ENCODE peak calls at places on chromosomes 4 and X, in four cellular contexts. G is HCT116, P is GM12878, J is K562. M is an unnamed sample.

GRCh38 chrX:13330446-13330845 is 10.6 kb upstream of the ATXN3L start:
- DNase-seq in G (no peak), P (no peak), J (no peak), M (no peak)

GRCh38 chr4:92021788-92022187 is 282.0 kb upstream of the GRID2 start:
- DNase-seq in G (no peak), P (no peak), J (no peak), M (no peak)

GRCh38 chr4:166991162-166991561 is 243.1 kb downstream of the SPOCK3 start:
- DNase-seq in G (no peak), P (no peak), J (no peak), M (no peak)

GRCh38 chrX:19599253-19599652 is 83.9 kb upstream of the MAP3K15 start:
- DNase-seq in G (no peak), P (no peak), J (no peak), M (no peak)

GRCh38 chr4:168421671-168422070 is 58.6 kb downstream of the DDX60L start:
- DNase-seq in G (peak; percentile 49), P (no peak), J (peak; percentile 25), M (no peak)

GRCh38 chr4:154618708-154619315 is 6.4 kb upstream of the FGG start:
- DNase-seq in G (peak; percentile 51), P (peak; percentile 21), J (peak; percentile 59), M (peak; percentile 27)

GRCh38 chrX:140190441-140191108 is 225.3 kb upstream of the CXorf66 start:
- DNase-seq in G (no peak), P (no peak), J (no peak), M (no peak)

GRCh38 chr4:41070516-41071281 is 143.6 kb downstream of the APBB2 start:
- DNase-seq in G (no peak), P (no peak), J (no peak), M (no peak)

GRCh38 chr4:30953799-30954198 is 233.6 kb downstream of the PCDH7 start:
- DNase-seq in G (no peak), P (no peak), J (no peak), M (no peak)

GRCh38 chr4:99949999-99950912 is at the start of gene H2AZ1:
- DNase-seq in G (peak; percentile 98), P (peak; percentile 92), J (peak; percentile 98), M (peak; percentile 96)

GRCh38 chr4:186839122-186840037 is 115.7 kb upstream of the FAT1 start:
- DNase-seq in G (no peak), P (no peak), J (peak; percentile 55), M (no peak)

GRCh38 chr4:148998719-148999118 is 556.5 kb upstream of the NR3C2 start:
- DNase-seq in G (peak; percentile 24), P (no peak), J (no peak), M (peak; percentile 9)

GRCh38 chr4:110287130-110287529 is 88.7 kb upstream of the ELOVL6 start:
- DNase-seq in G (peak; percentile 44), P (peak; percentile 83), J (no peak), M (no peak)

GRCh38 chr4:86521373-86521969 is 72.6 kb upstream of the PTPN13 start:
- DNase-seq in G (no peak), P (no peak), J (no peak), M (no peak)

GRCh38 chrX:139078761-139079160 is 367.2 kb upstream of the FGF13 start:
- DNase-seq in G (no peak), P (no peak), J (no peak), M (no peak)

GRCh38 chrX:426881-427280 is 40.2 kb upstream of the PPP2R3B start:
- DNase-seq in G (no peak), P (no peak), J (no peak), M (no peak)

GRCh38 chrX:151750511-151750910 is 16.0 kb downstream of the CNGA2 start:
- DNase-seq in G (no peak), P (no peak), J (no peak), M (no peak)

GRCh38 chrX:151754042-151754419 is 19.5 kb downstream of the CNGA2 start:
- DNase-seq in G (peak; percentile 10), P (no peak), J (no peak), M (peak; percentile 43)

GRCh38 chrX:151752847-151753246 is 18.3 kb downstream of the CNGA2 start:
- DNase-seq in G (no peak), P (no peak), J (no peak), M (no peak)

GRCh38 chrX:151754641-151755215 is 20.2 kb downstream of the CNGA2 start:
- DNase-seq in G (no peak), P (no peak), J (no peak), M (no peak)

DNA sequence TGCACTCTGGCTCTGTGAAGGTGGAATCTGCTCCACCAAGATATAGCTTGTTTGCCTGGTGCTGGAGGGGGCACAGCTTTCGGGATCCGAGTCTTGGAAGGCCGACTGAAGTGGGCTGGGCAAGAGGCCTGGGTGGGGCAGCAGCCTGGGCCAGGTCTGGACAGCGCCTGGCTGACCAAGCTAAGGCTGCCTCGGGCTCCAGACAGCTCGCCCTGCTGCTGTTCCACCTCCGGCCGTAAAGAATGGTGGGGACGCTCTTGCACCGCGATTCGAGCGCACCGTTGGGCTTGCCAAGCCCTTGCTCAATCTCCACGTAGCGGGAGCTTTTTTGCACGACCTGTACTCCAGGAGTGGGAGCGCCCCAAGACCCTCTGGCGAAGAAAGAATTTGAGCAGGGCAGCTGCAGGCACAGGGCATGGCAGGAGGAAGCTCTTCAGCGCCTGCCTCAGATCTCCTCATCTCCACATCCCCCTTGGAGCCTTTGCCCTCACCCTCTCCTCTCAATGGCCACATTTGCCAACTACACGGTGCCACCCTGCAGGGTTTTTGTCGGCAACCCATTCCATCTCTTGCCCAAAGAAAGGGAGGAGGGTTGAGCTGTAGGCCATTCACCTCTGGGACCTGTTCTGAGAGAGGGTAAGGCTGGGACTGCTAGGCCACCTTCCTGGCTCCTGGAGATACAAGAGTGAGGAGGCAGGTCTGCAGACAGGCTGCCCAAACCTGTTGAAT is 18.9 kb downstream of the CNGA2 start:
- DNase-seq in G (peak; percentile 13), P (no peak), J (peak; percentile 67), M (no peak)
- TF ChIP-seq EGR1 in G (no peak), P (no peak), J (no peak), M (no peak)

GRCh38 chr4:52712172-52712990 is 38.8 kb downstream of the ERVMER34-1 start:
- DNase-seq in G (peak; percentile 88), P (peak; percentile 85), J (peak; percentile 99), M (peak; percentile 92)
- TF ChIP-seq POLR2A in G (peak; percentile 89), P (peak; percentile 99), J (peak; percentile 98), M (peak; percentile 92)

GRCh38 chr4:1337376-1337831 is 9.6 kb upstream of the UVSSA start:
- DNase-seq in G (peak; percentile 47), P (no peak), J (no peak), M (no peak)
- TF ChIP-seq EGR1 in G (no peak), P (no peak), J (no peak), M (no peak)

GRCh38 chrX:154047266-154047665 is 27.6 kb upstream of the IRAK1 start:
- DNase-seq in G (no peak), P (no peak), J (no peak), M (no peak)

GRCh38 chrX:154051210-154051810 is 31.6 kb upstream of the IRAK1 start:
- DNase-seq in G (peak; percentile 3), P (no peak), J (peak; percentile 57), M (no peak)

GRCh38 chrX:154050113-154050495 is 30.4 kb upstream of the IRAK1 start:
- DNase-seq in G (no peak), P (no peak), J (no peak), M (no peak)

GRCh38 chrX:154048398-154048797 is 28.7 kb upstream of the IRAK1 start:
- DNase-seq in G (no peak), P (no peak), J (no peak), M (no peak)

DNA sequence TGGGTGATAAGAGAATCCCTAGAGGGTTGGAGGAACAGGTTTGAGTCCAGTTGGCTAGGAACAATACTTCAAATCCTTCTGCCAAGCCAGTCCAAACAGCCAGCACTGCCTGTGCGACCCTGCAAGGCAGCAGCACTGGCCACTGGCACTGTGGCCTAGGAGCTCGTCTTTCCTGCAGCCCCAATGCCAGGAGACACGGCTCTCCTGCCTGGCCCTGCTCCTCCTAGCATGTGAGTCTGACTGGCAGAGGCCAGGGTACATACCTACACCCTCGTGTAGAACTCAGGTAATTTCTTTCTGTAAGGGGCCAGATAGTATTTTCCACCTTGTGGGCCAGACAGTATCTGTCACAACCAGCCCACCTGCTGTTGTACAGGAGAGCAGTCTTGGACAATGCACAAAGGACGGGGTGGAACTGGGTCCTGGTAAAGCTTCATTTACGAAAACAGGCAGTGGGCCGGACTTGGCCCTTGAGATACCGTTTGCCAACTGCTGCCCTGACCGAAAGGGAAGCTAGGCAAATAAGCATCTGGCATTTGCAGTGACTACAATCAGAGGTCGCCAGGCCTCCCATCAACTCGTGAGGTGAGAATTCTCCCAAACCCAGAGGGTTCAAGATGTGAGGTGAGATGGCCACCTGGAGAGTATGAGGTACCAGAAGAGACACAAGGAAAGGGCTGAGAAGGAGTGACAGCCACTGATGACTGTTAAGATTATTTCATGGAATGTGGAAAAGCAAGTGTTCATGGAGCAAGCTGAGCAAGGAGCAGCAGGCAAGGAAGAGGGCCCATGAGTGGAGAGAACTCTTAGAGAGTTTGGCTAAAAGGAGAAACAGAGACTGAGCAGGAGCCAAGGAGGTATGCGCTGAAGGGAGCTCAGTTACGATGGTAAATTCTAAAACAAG is 29.8 kb upstream of the IRAK1 start:
- DNase-seq in G (no peak), P (no peak), J (no peak), M (no peak)
- TF ChIP-seq POLR2A in G (no peak), P (no peak), J (no peak), M (no peak)